ENCODE peak calls at places on chromosomes 13 and 19, in eight cellular contexts. K is GM12864; U is PC-3; N is CD4-positive, alpha-beta T cell; E is naive B cell; I is KG1; C is stimulated activated CD8-positive, alpha-beta memory T cell treated with anti-CD3 and anti-CD28 coated beads, Interleukin-15, amount 100 ng/mL, for 24 hours; S is ureter. L is an unnamed sample.
A peak's percentile ranks its signal among the peaks of the same experiment; 100 is the strongest.

GRCh38 chr19:42295831-42296525 is 6.0 kb upstream of the PRR19 start:
- DNase-seq in K (no peak), U (no peak), N (peak; percentile 95), E (peak; percentile 87), I (peak; percentile 31), C (peak; percentile 83), S (peak; percentile 85), L (no peak)

GRCh38 chr19:6685962-6686627 is 16.1 kb upstream of the TNFSF14 start:
- DNase-seq in K (no peak), U (no peak), N (no peak), E (no peak), I (no peak), C (no peak), S (no peak), L (no peak)

GRCh38 chr19:49677901-49678674 is 1.0 kb downstream of the PRMT1 start:
- DNase-seq in K (peak; percentile 76), U (peak; percentile 75), N (peak; percentile 84), E (peak; percentile 80), I (peak; percentile 45), C (peak; percentile 46), S (peak; percentile 85), L (peak; percentile 74)

GRCh38 chr13:113806104-113806471 is 47.1 kb downstream of the TMEM255B start:
- DNase-seq in K (no peak), U (no peak), N (no peak), E (no peak), I (no peak), C (no peak), S (no peak), L (no peak)

GRCh38 chr19:14769201-14769600 is 9.2 kb downstream of the ADGRE2 start:
- DNase-seq in K (no peak), U (no peak), N (no peak), E (no peak), I (no peak), C (no peak), S (no peak), L (no peak)

GRCh38 chr19:51368366-51369282 is at the start of gene CLDND2:
- DNase-seq in K (no peak), U (no peak), N (no peak), E (no peak), I (peak; percentile 59), C (no peak), S (no peak), L (no peak)

GRCh38 chr13:44337581-44337980 is 36.0 kb upstream of the SERP2 start:
- DNase-seq in K (no peak), U (no peak), N (no peak), E (no peak), I (no peak), C (no peak), S (no peak), L (no peak)

GRCh38 chr13:113666324-113666660 is 727 bp upstream of the GRK1 start:
- DNase-seq in K (no peak), U (no peak), N (peak; percentile 15), E (no peak), I (no peak), C (no peak), S (no peak), L (peak; percentile 29)

GRCh38 chr19:43439183-43440063 is 24.7 kb downstream of the TEX101 start:
- DNase-seq in K (no peak), U (peak; percentile 90), N (peak; percentile 46), E (peak; percentile 59), I (no peak), C (no peak), S (no peak), L (no peak)

GRCh38 chr19:41626877-41627276 is at the start of gene CEACAM4:
- DNase-seq in K (no peak), U (no peak), N (no peak), E (no peak), I (no peak), C (no peak), S (no peak), L (no peak)

GRCh38 chr13:52026246-52026626 is 1.7 kb downstream of the UTP14C start:
- DNase-seq in K (no peak), U (no peak), N (no peak), E (no peak), I (no peak), C (no peak), S (no peak), L (no peak)

GRCh38 chr13:22828081-22828480 is 352.7 kb upstream of the SGCG start:
- DNase-seq in K (no peak), U (peak; percentile 6), N (no peak), E (no peak), I (no peak), C (no peak), S (no peak), L (no peak)

GRCh38 chr13:34733720-34734119 is 208.3 kb upstream of the NBEA start:
- DNase-seq in K (no peak), U (no peak), N (no peak), E (no peak), I (no peak), C (no peak), S (no peak), L (no peak)

GRCh38 chr13:39787086-39787487 is 131.6 kb downstream of the COG6 start:
- DNase-seq in K (no peak), U (no peak), N (no peak), E (no peak), I (no peak), C (no peak), S (no peak), L (no peak)

GRCh38 chr19:13356686-13357280 is 149.5 kb downstream of the CACNA1A start:
- DNase-seq in K (no peak), U (no peak), N (no peak), E (no peak), I (no peak), C (no peak), S (no peak), L (no peak)

GRCh38 chr13:67076378-67076777 is 153.8 kb downstream of the PCDH9 start:
- DNase-seq in K (no peak), U (no peak), N (no peak), E (no peak), I (no peak), C (no peak), S (no peak), L (no peak)

GRCh38 chr19:28485300-28485699 is 727.7 kb downstream of the UQCRFS1 start:
- DNase-seq in K (no peak), U (no peak), N (no peak), E (no peak), I (no peak), C (no peak), S (no peak), L (no peak)

GRCh38 chr19:56476671-56477428 is at the start of gene ZNF667:
- DNase-seq in K (no peak), U (peak; percentile 46), N (no peak), E (peak; percentile 72), I (peak; percentile 61), C (no peak), S (peak; percentile 43), L (no peak)

GRCh38 chr13:40170982-40171381 is 495.5 kb downstream of the FOXO1 start:
- DNase-seq in K (no peak), U (peak; percentile 71), N (no peak), E (no peak), I (no peak), C (no peak), S (no peak), L (no peak)

GRCh38 chr19:29504454-29504853 is 21.3 kb upstream of the VSTM2B start:
- DNase-seq in K (no peak), U (no peak), N (no peak), E (no peak), I (no peak), C (no peak), S (no peak), L (no peak)

GRCh38 chr13:51211910-51212309 is 10.3 kb upstream of the FAM124A start:
- DNase-seq in K (no peak), U (no peak), N (no peak), E (no peak), I (no peak), C (no peak), S (no peak), L (no peak)

GRCh38 chr13:104318121-104318520 is 1251.9 kb upstream of the SLC10A2 start:
- DNase-seq in K (no peak), U (peak; percentile 38), N (no peak), E (no peak), I (no peak), C (no peak), S (no peak), L (no peak)

GRCh38 chr19:50300051-50300450 is 29.1 kb downstream of the KCNC3 start:
- DNase-seq in K (no peak), U (no peak), N (no peak), E (no peak), I (no peak), C (no peak), S (no peak), L (no peak)

GRCh38 chr19:55209430-55210119 is at the start of gene PTPRH:
- DNase-seq in K (no peak), U (peak; percentile 55), N (no peak), E (no peak), I (no peak), C (no peak), S (no peak), L (no peak)

GRCh38 chr19:16452321-16452720 is 19.4 kb downstream of the EPS15L1 start:
- DNase-seq in K (no peak), U (no peak), N (no peak), E (no peak), I (no peak), C (no peak), S (no peak), L (no peak)

GRCh38 chr19:4504874-4505569 is 13.3 kb downstream of the PLIN4 start:
- DNase-seq in K (no peak), U (no peak), N (no peak), E (no peak), I (no peak), C (no peak), S (no peak), L (no peak)

GRCh38 chr19:11088508-11089253 is 582 bp upstream of the LDLR start:
- DNase-seq in K (no peak), U (no peak), N (no peak), E (no peak), I (no peak), C (no peak), S (no peak), L (no peak)

GRCh38 chr13:44368599-44369368 is 4.8 kb upstream of the SERP2 start:
- DNase-seq in K (no peak), U (peak; percentile 65), N (no peak), E (no peak), I (no peak), C (no peak), S (no peak), L (no peak)

GRCh38 chr13:114067886-114068722 is 64.3 kb downstream of the RASA3 start:
- DNase-seq in K (peak; percentile 55), U (no peak), N (no peak), E (peak; percentile 58), I (no peak), C (no peak), S (no peak), L (no peak)

GRCh38 chr13:50911051-50911690 is 1.6 kb downstream of the RNASEH2B start:
- DNase-seq in K (no peak), U (peak; percentile 19), N (no peak), E (no peak), I (peak; percentile 48), C (no peak), S (no peak), L (no peak)

GRCh38 chr19:13797058-13797440 is 1.8 kb downstream of the ZSWIM4 start:
- DNase-seq in K (no peak), U (no peak), N (no peak), E (no peak), I (no peak), C (no peak), S (no peak), L (no peak)

GRCh38 chr19:17503240-17503639 is 8.2 kb upstream of the PGLS start:
- DNase-seq in K (no peak), U (no peak), N (no peak), E (no peak), I (no peak), C (no peak), S (no peak), L (no peak)

GRCh38 chr13:45784755-45785675 is 66.5 kb downstream of the SIAH3 start:
- DNase-seq in K (no peak), U (no peak), N (no peak), E (no peak), I (no peak), C (no peak), S (no peak), L (no peak)

GRCh38 chr13:111962431-111962891 is 104.5 kb upstream of the SOX1 start:
- DNase-seq in K (no peak), U (peak; percentile 2), N (no peak), E (no peak), I (no peak), C (no peak), S (no peak), L (peak; percentile 14)